ENCODE peak calls at places on chromosomes 3 and 15, in eight cellular contexts. S is A549, G is upper lobe of right lung, U is H9, B is WTC11, K is breast epithelium, I is foreskin keratinocyte, X is colonic mucosa. R is an unnamed sample.

GRCh38 chr3:154786724-154787123 is 293.4 kb upstream of the MME start:
- DNase-seq in G (no peak), S (no peak), U (no peak), X (no peak), I (no peak), K (no peak), B (no peak), R (no peak)

GRCh38 chr3:177213806-177214528 is 16.7 kb upstream of the TBL1XR1 start:
- DNase-seq in S (no peak), U (no peak), G (no peak), B (no peak), K (no peak), I (no peak), X (peak; percentile 78), R (no peak)

GRCh38 chr3:52431459-52432223 is 13.3 kb downstream of the SEMA3G start:
- DNase-seq in B (no peak), I (no peak), G (no peak), X (no peak), K (peak; percentile 17), U (no peak), S (no peak), R (peak; percentile 44)

GRCh38 chr15:38253448-38253847 is 812 bp downstream of the SPRED1 start:
- DNase-seq in K (no peak), I (peak; percentile 68), S (peak; percentile 51), U (no peak), G (no peak), X (peak; percentile 32), B (no peak), R (no peak)

GRCh38 chr15:90184786-90185704 is 16.1 kb upstream of the SEMA4B start:
- DNase-seq in B (peak; percentile 73), G (peak; percentile 89), S (peak; percentile 91), X (peak; percentile 74), I (no peak), U (peak; percentile 76), K (peak; percentile 77), R (peak; percentile 82)

GRCh38 chr15:31304736-31305365 is 21.8 kb upstream of the KLF13 start:
- DNase-seq in S (no peak), B (no peak), K (no peak), X (no peak), U (no peak), G (peak; percentile 48), I (no peak), R (no peak)

GRCh38 chr3:122299872-122300460 is 25.1 kb upstream of the CSTA start:
- DNase-seq in U (no peak), X (peak; percentile 40), I (no peak), G (no peak), S (peak; percentile 52), K (no peak), B (peak; percentile 35), R (no peak)

GRCh38 chr15:92959219-92959618 is 59.1 kb downstream of the CHD2 start:
- DNase-seq in B (no peak), G (no peak), I (no peak), U (no peak), S (no peak), X (no peak), K (no peak), R (no peak)

GRCh38 chr3:189573004-189573403 is 58.2 kb upstream of the TP63 start:
- DNase-seq in K (no peak), U (no peak), X (no peak), I (no peak), S (peak; percentile 4), B (no peak), G (no peak), R (no peak)

GRCh38 chr3:41682996-41683395 is 278.9 kb downstream of the ULK4 start:
- DNase-seq in S (no peak), U (no peak), X (no peak), I (peak; percentile 58), B (no peak), G (no peak), K (no peak), R (no peak)

GRCh38 chr15:98823012-98823458 is 174.7 kb downstream of the IGF1R start:
- DNase-seq in B (peak; percentile 20), K (no peak), S (peak; percentile 65), X (no peak), G (no peak), U (peak; percentile 83), I (peak; percentile 54), R (no peak)

GRCh38 chr15:82146558-82146957 is 100.7 kb upstream of the MEX3B start:
- DNase-seq in K (no peak), U (no peak), X (no peak), S (no peak), B (no peak), I (no peak), G (no peak), R (no peak)

GRCh38 chr3:100913870-100914654 is 79.2 kb downstream of the ABI3BP start:
- DNase-seq in I (no peak), S (no peak), K (no peak), X (no peak), G (no peak), B (no peak), U (no peak), R (no peak)

GRCh38 chr3:194397757-194398312 is 1.2 kb downstream of the GP5 start:
- DNase-seq in I (no peak), B (peak; percentile 38), X (no peak), G (peak; percentile 61), K (no peak), S (no peak), U (peak; percentile 66), R (no peak)

GRCh38 chr3:50257990-50258389 is 11.0 kb upstream of the SEMA3B start:
- DNase-seq in U (no peak), G (no peak), K (no peak), X (no peak), S (no peak), I (no peak), B (no peak), R (no peak)

GRCh38 chr3:50259432-50260026 is 9.4 kb upstream of the SEMA3B start:
- DNase-seq in K (no peak), U (no peak), S (no peak), X (no peak), G (no peak), B (peak; percentile 42), I (no peak), R (no peak)

GRCh38 chr3:50256978-50257890 is 11.7 kb upstream of the SEMA3B start:
- DNase-seq in B (peak; percentile 82), S (peak; percentile 48), I (no peak), K (no peak), U (peak; percentile 74), G (no peak), X (peak; percentile 71), R (no peak)

GRCh38 chr3:50260027-50260941 is 8.7 kb upstream of the SEMA3B start:
- DNase-seq in I (peak; percentile 66), X (peak; percentile 92), G (peak; percentile 97), U (peak; percentile 95), K (peak; percentile 94), S (peak; percentile 85), B (peak; percentile 94), R (peak; percentile 95)

DNA sequence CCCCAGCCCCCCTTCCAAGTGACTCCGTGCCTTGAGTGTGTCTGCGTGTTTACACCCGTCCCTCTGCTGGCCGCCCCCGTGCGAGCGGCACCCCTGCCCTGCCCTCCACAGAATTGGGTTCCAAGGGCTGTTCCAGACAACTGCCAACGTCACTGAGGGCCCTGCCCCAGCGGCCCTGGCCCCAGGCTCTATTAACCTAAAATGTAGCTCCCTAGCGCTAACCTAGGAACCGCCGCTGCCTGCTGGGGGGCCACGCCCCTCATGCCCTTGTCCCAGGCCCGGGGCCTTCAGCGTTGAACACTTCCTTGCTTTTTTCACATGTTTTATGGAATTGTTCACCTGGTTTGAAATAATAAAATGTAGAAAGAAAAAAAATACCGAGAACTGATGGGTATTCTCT is 10.0 kb upstream of the SEMA3B start:
- DNase-seq in B (no peak), X (no peak), S (no peak), U (no peak), K (no peak), G (no peak), I (no peak), R (no peak)
- TF ChIP-seq CTCF in B (no peak), X (no peak), S (no peak), U (peak; percentile 27), K (no peak), G (no peak), I (no peak), R (no peak)

GRCh38 chr3:188365978-188366698 is 212.2 kb downstream of the LPP start:
- DNase-seq in B (no peak), G (no peak), S (peak; percentile 39), X (no peak), I (no peak), K (no peak), U (no peak), R (no peak)

GRCh38 chr3:188367741-188368140 is 213.8 kb downstream of the LPP start:
- DNase-seq in B (no peak), I (no peak), X (no peak), U (no peak), G (no peak), S (no peak), K (no peak), R (no peak)

GRCh38 chr3:188365184-188365583 is 211.2 kb downstream of the LPP start:
- DNase-seq in U (no peak), X (no peak), S (no peak), B (no peak), G (no peak), I (no peak), K (no peak), R (no peak)

GRCh38 chr3:188369526-188369925 is 215.6 kb downstream of the LPP start:
- DNase-seq in X (no peak), G (no peak), U (no peak), S (no peak), B (no peak), I (peak; percentile 17), K (no peak), R (no peak)

GRCh38 chr3:188370081-188370830 is 216.3 kb downstream of the LPP start:
- DNase-seq in K (no peak), U (no peak), I (peak; percentile 54), S (no peak), X (no peak), B (no peak), G (no peak), R (no peak)
- TF ChIP-seq CTCF in K (no peak), U (no peak), I (peak; percentile 25), S (no peak), X (no peak), B (no peak), G (no peak), R (no peak)

DNA sequence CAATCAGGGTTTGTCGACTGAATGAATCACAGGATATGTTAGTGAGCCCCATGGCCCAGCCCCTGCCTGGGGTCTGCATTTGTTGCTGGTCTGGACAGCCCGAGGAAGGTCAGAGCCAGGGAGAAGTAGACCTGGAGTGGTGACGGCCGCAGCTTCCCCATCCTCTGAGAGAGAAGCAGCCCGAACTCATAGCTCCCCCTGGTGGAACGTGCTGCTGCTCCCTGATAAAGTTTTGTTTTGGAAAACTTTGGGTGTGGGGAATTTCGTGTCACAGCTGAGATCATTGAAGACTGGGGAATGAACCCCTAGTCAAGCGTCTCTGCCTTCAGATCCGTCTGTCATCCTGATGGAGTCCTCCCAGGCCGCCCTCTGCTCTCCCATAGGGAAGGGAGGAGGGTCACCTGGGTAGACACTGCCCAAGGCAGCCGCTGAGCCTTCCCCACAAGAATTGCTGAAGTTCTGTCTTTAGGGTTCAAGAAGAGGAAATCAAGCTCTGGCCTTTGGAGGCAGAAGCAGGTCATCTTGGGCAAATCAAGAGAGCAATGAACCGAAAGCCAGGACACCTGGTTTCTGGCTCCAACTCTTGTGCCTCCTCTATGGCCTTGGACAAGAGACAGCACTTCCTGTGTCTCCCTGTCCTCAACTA is 60.5 kb downstream of the GLDN start:
- DNase-seq in I (peak; percentile 16), B (peak; percentile 76), U (peak; percentile 74), S (peak; percentile 44), X (peak; percentile 38), K (no peak), G (peak; percentile 73), R (no peak)
- TF ChIP-seq CTCF in I (peak; percentile 72), B (peak; percentile 64), U (peak; percentile 86), S (peak; percentile 57), X (no peak), K (no peak), G (peak; percentile 54), R (no peak)

GRCh38 chr3:187739125-187739560 is 6.1 kb downstream of the BCL6 start:
- DNase-seq in U (no peak), X (peak; percentile 56), G (no peak), I (no peak), S (no peak), K (no peak), B (peak; percentile 47), R (peak; percentile 86)
- TF ChIP-seq CTCF in U (no peak), X (no peak), G (no peak), I (no peak), S (no peak), K (no peak), B (no peak), R (no peak)

R was measured in suprapubic skin.